ENCODE peak calls at places on chromosomes 4 and X, in nine cellular contexts. S is NCI-H2081, H is right cardiac atrium, K is HEK293T, Y is progenitor cell of endocrine pancreas, C is Karpas-422, W is erythroblast, Z is HL-60, N is WERI-Rb-1. J is an unnamed sample.

GRCh38 chr4:107951551-107951950 is 20.2 kb downstream of the CYP2U1 start:
- DNase-seq in S (no peak), H (no peak), K (no peak), Y (no peak), C (no peak), W (no peak), Z (no peak), N (no peak), J (no peak)

GRCh38 chr4:40548256-40548655 is 81.4 kb downstream of the RBM47 start:
- DNase-seq in S (no peak), H (no peak), K (no peak), Y (no peak), C (no peak), W (no peak), Z (no peak), N (no peak), J (no peak)

GRCh38 chr4:15890246-15890829 is 48.2 kb downstream of the FGFBP1 start:
- DNase-seq in S (no peak), H (no peak), K (no peak), Y (no peak), C (no peak), W (no peak), Z (no peak), N (no peak), J (no peak)

GRCh38 chr4:159145318-159146006 is 42.6 kb downstream of the RAPGEF2 start:
- DNase-seq in S (no peak), H (no peak), K (no peak), Y (no peak), C (no peak), W (peak), Z (no peak), N (no peak), J (no peak)

GRCh38 chr4:26131053-26131452 is 189.8 kb upstream of the RBPJ start:
- DNase-seq in S (no peak), H (no peak), K (no peak), Y (no peak), C (no peak), W (no peak), Z (no peak), N (no peak), J (no peak)

GRCh38 chr4:48114396-48114795 is 19.7 kb downstream of the TXK start:
- DNase-seq in S (no peak), H (no peak), K (no peak), Y (no peak), C (no peak), W (no peak), Z (no peak), N (no peak), J (no peak)

GRCh38 chrX:112851161-112851779 is 10.6 kb upstream of the AMOT start:
- DNase-seq in S (peak), H (no peak), K (no peak), Y (no peak), C (no peak), W (no peak), Z (no peak), N (no peak), J (no peak)

GRCh38 chr4:4888695-4889094 is 29.2 kb downstream of the MSX1 start:
- DNase-seq in S (no peak), H (no peak), K (no peak), Y (no peak), C (no peak), W (peak), Z (no peak), N (no peak), J (no peak)

GRCh38 chr4:74258949-74259348 is 49.3 kb upstream of the EPGN start:
- DNase-seq in S (no peak), H (peak), K (no peak), Y (no peak), C (no peak), W (no peak), Z (no peak), N (no peak), J (no peak)

GRCh38 chrX:150692837-150693781 is at the start of gene MTMR1:
- DNase-seq in S (no peak), H (peak), K (peak), Y (peak), C (peak), W (peak), Z (no peak), N (peak), J (peak)

GRCh38 chrX:135572436-135572835 is 52.0 kb downstream of the INTS6L start:
- DNase-seq in S (no peak), H (no peak), K (no peak), Y (no peak), C (peak), W (peak), Z (no peak), N (no peak), J (no peak)